ENCODE peak calls at places on chromosome 22, in five cellular contexts. C, S, Q, Y and K are unnamed samples.

GRCh38 chr22:49735411-49736311 is 92.0 kb downstream of the BRD1 start:
- DNase-seq in Y (no peak), S (no peak), Q (no peak), C (no peak), K (no peak)

GRCh38 chr22:24175160-24175808 is 6.0 kb upstream of the SUSD2 start:
- DNase-seq in C (peak; percentile 63), Y (peak; percentile 67), S (peak; percentile 81), Q (peak; percentile 85), K (peak; percentile 79)

GRCh38 chr22:46619830-46620501 is at the start of gene GRAMD4:
- DNase-seq in Y (peak; percentile 66), S (no peak), Q (peak; percentile 74), C (no peak), K (no peak)

GRCh38 chr22:37103696-37104452 is 5.6 kb downstream of the TMPRSS6 start:
- DNase-seq in C (no peak), Q (no peak), Y (no peak), S (no peak), K (no peak)

GRCh38 chr22:41245917-41246499 is 5.3 kb upstream of the CHADL start:
- DNase-seq in S (no peak), C (no peak), Q (no peak), Y (no peak), K (no peak)

GRCh38 chr22:37172266-37173245 is 15.5 kb downstream of the C1QTNF6 start:
- DNase-seq in Y (no peak), S (no peak), Q (no peak), C (no peak), K (no peak)

GRCh38 chr22:26673485-26673884 is 16.1 kb downstream of the MIAT start:
- DNase-seq in Y (no peak), C (peak; percentile 41), Q (no peak), S (peak; percentile 59), K (peak; percentile 76)

GRCh38 chr22:31870890-31871289 is 73.4 kb upstream of the YWHAH start:
- DNase-seq in C (no peak), S (peak; percentile 90), Q (no peak), Y (peak; percentile 83), K (peak; percentile 74)

GRCh38 chr22:27438271-27438980 is 363.1 kb downstream of the MN1 start:
- DNase-seq in C (no peak), S (peak; percentile 31), Q (no peak), Y (peak; percentile 49), K (no peak)

GRCh38 chr22:36644333-36644757 is 59.2 kb downstream of the CACNG2 start:
- DNase-seq in S (peak; percentile 97), Y (peak; percentile 91), C (peak; percentile 51), Q (no peak), K (peak; percentile 95)

GRCh38 chr22:24421428-24421931 is 5.9 kb upstream of the ADORA2A start:
- DNase-seq in Q (no peak), Y (no peak), S (no peak), C (no peak), K (peak; percentile 38)

GRCh38 chr22:41301085-41302015 is at the start of gene ZC3H7B:
- DNase-seq in Q (peak; percentile 82), S (peak; percentile 81), C (peak; percentile 59), Y (peak; percentile 83), K (peak; percentile 82)

GRCh38 chr22:37887610-37888378 is 18.3 kb upstream of the MICALL1 start:
- DNase-seq in Y (peak; percentile 84), S (peak; percentile 89), C (peak; percentile 84), Q (no peak), K (peak; percentile 94)

GRCh38 chr22:21696115-21696514 is 30.3 kb downstream of the PPIL2 start:
- DNase-seq in Y (no peak), S (no peak), C (no peak), Q (no peak), K (no peak)

GRCh38 chr22:45842141-45842831 is 134.7 kb downstream of the WNT7B start:
- DNase-seq in Y (peak; percentile 65), Q (no peak), C (no peak), S (peak; percentile 48), K (no peak)

GRCh38 chr22:25131198-25131887 is 68.3 kb upstream of the CRYBB3 start:
- DNase-seq in Y (no peak), C (no peak), Q (no peak), S (no peak), K (no peak)

GRCh38 chr22:28009272-28009827 is 90.3 kb upstream of the PITPNB start:
- DNase-seq in C (peak; percentile 52), Y (peak; percentile 92), Q (peak; percentile 69), S (peak; percentile 84), K (peak; percentile 73)

GRCh38 chr22:46110215-46110614 is 40.1 kb upstream of the PPARA start:
- DNase-seq in Y (no peak), Q (no peak), S (peak; percentile 72), C (no peak), K (peak; percentile 72)

GRCh38 chr22:49028111-49028510 is 799.6 kb downstream of the BRD1 start:
- DNase-seq in C (no peak), Q (no peak), Y (no peak), S (no peak), K (no peak)

GRCh38 chr22:37519268-37520195 is at the start of gene CARD10:
- DNase-seq in S (no peak), Q (peak; percentile 50), Y (no peak), C (no peak), K (peak; percentile 42)

GRCh38 chr22:27019827-27020226 is 362.4 kb downstream of the MIAT start:
- DNase-seq in S (no peak), C (no peak), Y (no peak), Q (no peak), K (no peak)

GRCh38 chr22:25139062-25139461 is 60.6 kb upstream of the CRYBB3 start:
- DNase-seq in Y (no peak), Q (peak; percentile 48), S (no peak), C (no peak), K (no peak)

GRCh38 chr22:23149743-23150238 is 4.5 kb downstream of the RAB36 start:
- DNase-seq in C (no peak), Q (no peak), S (no peak), Y (no peak), K (no peak)

GRCh38 chr22:47155131-47155885 is 392.9 kb downstream of the TBC1D22A start:
- DNase-seq in S (no peak), Q (no peak), C (no peak), Y (no peak), K (no peak)

GRCh38 chr22:50192825-50193204 is 7.1 kb downstream of the TRABD start:
- DNase-seq in Q (no peak), C (no peak), Y (no peak), S (no peak), K (no peak)

GRCh38 chr22:23182289-23183106 is 2.2 kb downstream of the BCR start:
- DNase-seq in S (no peak), Q (no peak), Y (no peak), C (no peak), K (peak; percentile 82)

GRCh38 chr22:22930571-22931556 is 43.2 kb downstream of the IGLL5 start:
- DNase-seq in Q (no peak), C (no peak), S (no peak), Y (no peak), K (no peak)

GRCh38 chr22:45454260-45454659 is 40.8 kb downstream of the RIBC2 start:
- DNase-seq in C (peak; percentile 55), S (no peak), Y (peak; percentile 44), Q (no peak), K (no peak)

GRCh38 chr22:28759861-28760560 is 12.5 kb upstream of the CCDC117 start:
- DNase-seq in Q (no peak), C (no peak), S (no peak), Y (peak; percentile 27), K (no peak)

GRCh38 chr22:44574057-44574456 is 76.0 kb upstream of the RTL6 start:
- DNase-seq in S (peak; percentile 69), Q (no peak), C (no peak), Y (peak; percentile 47), K (peak; percentile 96)

GRCh38 chr22:46825145-46825544 is 62.7 kb downstream of the TBC1D22A start:
- DNase-seq in Q (no peak), Y (no peak), C (no peak), S (no peak), K (no peak)

GRCh38 chr22:33381531-33382406 is 323.6 kb upstream of the SYN3 start:
- DNase-seq in S (no peak), Y (no peak), C (no peak), Q (no peak), K (no peak)

GRCh38 chr22:46794067-46794466 is 31.6 kb downstream of the TBC1D22A start:
- DNase-seq in S (no peak), Y (no peak), Q (no peak), C (no peak), K (no peak)

DNA sequence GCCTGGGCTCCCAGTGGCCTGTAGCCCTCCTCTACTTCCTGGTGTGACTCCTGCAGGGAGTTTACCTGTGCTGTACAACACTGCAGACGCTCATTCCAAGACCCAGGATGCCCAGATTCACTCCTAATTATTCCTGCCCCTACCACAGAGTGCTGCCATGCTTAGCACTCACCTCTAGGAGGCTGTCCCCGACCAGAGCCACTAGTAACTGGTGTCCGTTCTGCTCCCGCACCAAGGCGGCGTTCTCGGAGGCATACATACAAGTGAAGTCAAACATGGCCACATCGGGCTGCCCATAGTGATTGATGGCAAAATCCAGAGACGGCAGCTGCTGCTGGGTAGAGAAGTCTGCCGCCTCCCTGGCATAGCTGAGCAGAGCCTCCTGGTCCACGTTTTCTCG is 122.3 kb upstream of the BID start:
- DNase-seq in C (no peak), Q (peak; percentile 44), Y (peak; percentile 33), S (no peak), K (no peak)
- TF ChIP-seq CTCF in C (no peak), Q (peak; percentile 59), Y (peak; percentile 66), S (peak; percentile 45), K (peak; percentile 21)

DNA sequence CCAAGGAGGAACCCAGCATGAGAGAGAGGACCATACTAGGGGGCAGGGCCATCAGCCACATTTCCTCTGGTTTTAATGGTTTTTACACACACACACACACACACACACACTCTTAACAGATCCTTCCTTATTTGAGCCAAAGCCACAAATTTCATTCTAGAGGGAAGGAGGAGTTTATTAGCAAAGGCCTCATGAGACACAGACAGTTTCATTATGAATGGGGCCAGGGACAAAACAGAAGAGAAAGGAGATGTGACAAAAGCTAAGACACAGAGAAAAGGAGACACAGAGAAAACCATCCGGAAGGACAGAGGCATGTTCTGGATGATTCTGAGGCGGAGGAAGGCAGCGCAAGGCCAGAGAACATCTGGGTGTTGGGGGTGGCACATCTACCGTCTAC is 32.2 kb upstream of the ARFGAP3 start:
- DNase-seq in Y (no peak), S (no peak), C (no peak), Q (no peak), K (no peak)
- TF ChIP-seq CTCF in Y (no peak), S (no peak), C (no peak), Q (no peak), K (no peak)

DNA sequence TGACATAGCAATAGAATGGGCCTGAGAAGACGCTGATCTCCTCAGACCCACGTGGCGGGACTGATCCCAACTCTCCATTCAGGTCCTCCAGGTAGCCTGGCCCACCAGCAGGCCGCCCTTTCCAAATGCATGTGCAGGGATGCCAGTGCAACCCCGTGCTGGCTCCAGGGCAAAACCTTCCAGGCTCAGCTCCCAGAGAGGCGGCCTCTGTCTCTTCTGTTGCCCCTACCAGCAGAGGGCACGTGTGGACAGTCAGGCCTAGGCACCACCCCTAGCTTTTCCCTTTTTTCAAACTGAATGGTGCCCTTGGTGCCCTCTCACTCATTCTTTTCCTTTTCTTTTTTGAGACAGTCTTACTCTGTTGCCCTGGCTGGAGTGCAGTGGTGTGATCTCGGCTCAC is 121.7 kb downstream of the OSBP2 start:
- DNase-seq in Y (no peak), Q (no peak), C (no peak), S (no peak), K (peak; percentile 23)
- TF ChIP-seq CTCF in Y (no peak), Q (no peak), C (no peak), S (no peak), K (no peak)

GRCh38 chr22:39361495-39361894 is 11.7 kb downstream of the SYNGR1 start:
- DNase-seq in S (no peak), Q (no peak), C (no peak), Y (no peak), K (no peak)
- TF ChIP-seq CTCF in S (no peak), Q (no peak), C (no peak), Y (no peak), K (no peak)

GRCh38 chr22:19854778-19855503 is at the start of the genes GNB1L and RTL10:
- DNase-seq in C (peak; percentile 94), S (peak; percentile 96), Y (peak; percentile 98), Q (peak; percentile 98), K (peak; percentile 96)
- TF ChIP-seq CTCF in C (no peak), S (no peak), Y (peak; percentile 19), Q (peak; percentile 13), K (no peak)